ENCODE peak calls at places on chromosomes 6 and 20, in six cellular contexts. D, Y, A, V, Z and U are unnamed samples. For H3K27me3, the result is how much of the 10 kb centered on the place peaks cover.

GRCh38 chr6:3697609-3698008 is 53.9 kb downstream of the PXDC1 start:
- DNase-seq in Y (no peak), A (no peak), Z (no peak), D (peak), V (no peak), U (no peak)

GRCh38 chr6:31175961-31176360 is 5.5 kb upstream of the POU5F1 start:
- DNase-seq in V (no peak), Z (no peak), A (no peak), D (peak), Y (no peak), U (no peak)

GRCh38 chr6:131629656-131630055 is 1.6 kb upstream of the MED23 start:
- DNase-seq in A (no peak), D (peak), Z (no peak), V (no peak), Y (no peak), U (no peak)

GRCh38 chr6:11614534-11615213 is 77.1 kb downstream of the TMEM170B start:
- DNase-seq in Y (no peak), D (no peak), V (no peak), A (no peak), Z (no peak), U (no peak)

GRCh38 chr6:129683606-129684322 is 26.2 kb downstream of the ARHGAP18 start:
- DNase-seq in A (peak), Y (peak), V (peak), D (peak), Z (peak), U (no peak)

GRCh38 chr6:101286146-101286545 is 107.4 kb upstream of the GRIK2 start:
- DNase-seq in V (no peak), Z (no peak), Y (peak), D (no peak), A (no peak), U (no peak)

GRCh38 chr20:45336530-45337366 is 11.5 kb downstream of the SDC4 start:
- DNase-seq in A (peak), D (peak), V (no peak), Y (peak), Z (no peak), U (no peak)

GRCh38 chr6:103587722-103588121 is 1272.0 kb downstream of the HACE1 start:
- DNase-seq in A (no peak), D (no peak), Z (no peak), Y (no peak), V (no peak), U (no peak)

GRCh38 chr20:31972481-31973386 is 4.8 kb downstream of the XKR7 start:
- DNase-seq in D (peak), A (no peak), Z (no peak), Y (no peak), V (no peak), U (no peak)

GRCh38 chr20:45347936-45348809 is at the start of gene SDC4:
- DNase-seq in Y (peak), Z (peak), A (peak), D (peak), V (no peak), U (peak)

GRCh38 chr6:35808688-35809087 is 3.5 kb downstream of the LHFPL5 start:
- DNase-seq in Z (no peak), D (no peak), V (no peak), Y (no peak), A (no peak), U (no peak)

GRCh38 chr6:35804996-35805736 is at the start of gene LHFPL5:
- DNase-seq in Z (peak), V (no peak), A (no peak), Y (peak), D (peak), U (peak)

GRCh38 chr6:35811699-35811995 is 6.5 kb downstream of the LHFPL5 start:
- DNase-seq in Y (no peak), V (no peak), A (no peak), Z (no peak), D (no peak), U (no peak)

DNA sequence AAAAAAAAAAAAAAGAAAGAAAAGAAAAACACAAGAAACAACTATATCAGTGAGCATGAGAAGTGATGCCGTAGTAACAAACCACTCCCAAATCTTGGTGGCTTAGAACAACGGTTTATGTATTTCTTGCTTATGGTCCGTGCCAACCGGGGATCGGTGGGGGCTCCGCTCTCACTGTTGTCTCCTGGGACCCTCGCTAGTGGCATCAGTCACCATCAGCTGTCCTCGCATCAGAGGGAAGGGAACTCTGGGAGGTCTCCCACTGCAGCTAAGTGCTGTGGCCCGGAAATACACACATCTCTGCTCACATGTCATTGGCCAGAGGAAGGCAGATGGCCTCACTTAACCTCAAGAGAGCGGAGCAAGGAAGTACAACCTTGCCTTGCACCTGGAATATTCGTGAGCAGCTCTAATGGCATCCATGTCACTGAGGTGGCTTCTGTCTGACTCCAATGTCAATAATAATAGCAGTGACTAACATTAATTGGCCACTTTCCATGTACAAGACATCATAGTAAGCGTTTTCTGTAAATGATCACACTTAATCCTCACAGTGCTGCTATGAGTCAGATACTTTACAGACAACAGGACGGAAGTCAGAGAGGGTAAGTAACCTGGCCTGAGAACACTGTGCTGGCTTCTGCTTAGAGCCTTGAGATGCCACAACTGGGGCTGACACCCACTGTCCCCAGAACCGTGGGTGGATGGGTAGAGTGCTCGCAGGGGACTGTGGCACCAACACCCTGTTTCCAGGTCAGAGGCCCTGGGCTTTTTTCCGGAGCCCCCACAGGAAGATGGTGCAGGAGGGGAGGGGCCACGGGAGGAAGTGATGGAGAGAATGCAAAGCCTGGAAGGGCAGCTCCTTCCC is 5.9 kb downstream of the LHFPL5 start:
- DNase-seq in Y (no peak), A (no peak), D (peak), V (peak), Z (no peak), U (no peak)
- H3K4me3 ChIP-seq in Y (no peak), A (no peak), D (no peak), V (peak), Z (no peak), U (no peak)

GRCh38 chr6:169938262-169938701 is 186.9 kb downstream of the ERMARD start:
- DNase-seq in D (no peak), A (peak), Y (no peak), V (no peak), Z (no peak), U (peak)
- H3K27me3 ChIP-seq in D (under half), A (under half), Y (under half), V (under half), Z (under half), U (under half)

GRCh38 chr6:136226027-136226673 is 24.0 kb downstream of the MTFR2 start:
- DNase-seq in V (peak), Y (peak), Z (peak), D (peak), A (peak), U (peak)

GRCh38 chr6:136230219-136230980 is 19.7 kb downstream of the MTFR2 start:
- DNase-seq in Y (no peak), D (peak), A (no peak), V (no peak), Z (no peak), U (no peak)

GRCh38 chr6:136228811-136229210 is 21.3 kb downstream of the MTFR2 start:
- DNase-seq in A (no peak), Y (no peak), V (no peak), D (no peak), Z (no peak), U (no peak)

GRCh38 chr6:136226674-136227377 is 23.3 kb downstream of the MTFR2 start:
- DNase-seq in A (no peak), V (no peak), D (no peak), Y (no peak), Z (no peak), U (no peak)

DNA sequence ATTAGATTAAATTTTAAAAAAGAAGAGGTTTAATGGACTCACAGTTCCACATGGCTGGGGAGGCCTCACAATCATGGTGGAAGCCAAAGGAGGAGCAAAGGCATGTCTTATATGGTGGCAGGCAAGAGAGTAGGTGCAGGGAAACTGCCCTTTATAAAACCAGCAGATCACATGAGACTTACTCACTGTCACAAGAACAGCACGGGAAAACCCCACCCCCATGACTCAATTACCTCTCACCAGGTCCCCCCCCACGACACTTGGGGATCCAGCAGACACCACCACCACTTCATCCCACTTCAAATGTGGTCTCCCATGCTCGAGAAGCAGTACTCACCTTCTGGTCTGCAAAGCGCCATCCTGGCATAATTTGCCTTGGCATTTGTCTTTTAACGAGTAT is 24.6 kb downstream of the MTFR2 start:
- DNase-seq in Z (no peak), D (no peak), V (no peak), A (no peak), Y (no peak), U (no peak)
- H3K4me3 ChIP-seq in Z (no peak), D (peak), V (no peak), A (no peak), Y (no peak), U (no peak)

GRCh38 chr20:48124181-48124782 is 339.0 kb upstream of the SULF2 start:
- DNase-seq in Z (no peak), V (no peak), Y (no peak), D (no peak), A (no peak), U (no peak)
- H3K27me3 ChIP-seq in Z (under half), V (under half), Y (under half), D (under half), A (under half), U (under half)

DNA sequence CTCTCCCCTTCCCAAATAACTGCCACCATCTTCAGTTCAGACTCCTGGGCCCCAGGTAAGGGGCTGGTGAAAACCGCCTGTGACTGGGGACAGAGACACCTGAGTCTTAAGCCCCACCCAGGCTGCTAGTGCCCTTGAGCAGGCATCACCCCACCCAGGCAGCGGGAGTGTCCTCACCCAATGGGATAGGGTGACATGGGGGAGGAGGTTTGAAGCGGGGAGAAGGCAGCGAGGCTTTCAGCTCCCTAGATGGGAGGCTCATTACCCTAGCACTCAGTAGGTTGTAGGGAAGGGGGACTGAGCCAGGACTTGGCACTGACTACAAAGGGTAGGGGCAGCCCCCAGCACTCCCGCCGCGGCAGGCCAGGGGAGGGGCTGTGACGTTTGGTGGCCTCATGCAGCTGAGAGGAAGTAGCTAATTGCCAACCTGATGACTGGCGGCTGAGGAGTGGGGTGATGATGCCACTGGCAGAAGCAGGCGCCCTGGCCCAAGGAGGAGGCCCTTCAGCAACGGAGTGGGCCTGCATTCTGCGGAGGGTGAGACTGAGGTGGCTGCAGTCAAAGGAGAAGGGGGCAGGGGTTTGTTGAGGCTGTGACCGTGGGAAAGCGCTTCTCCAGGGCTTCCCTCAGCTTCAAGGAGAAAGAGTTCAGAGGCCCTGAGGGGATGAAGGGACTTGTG is 126.9 kb downstream of the MRPL14 start:
- DNase-seq in Z (no peak), D (no peak), A (no peak), V (peak), Y (peak), U (peak)
- H3K4me3 ChIP-seq in Z (no peak), D (no peak), A (no peak), V (peak), Y (no peak), U (no peak)